ENCODE peak calls at places on chromosomes 3 and 15, in eight cellular contexts. One of them, this sample, is unnamed.

GRCh38 chr3:155426524-155427230 is 133.2 kb upstream of the STRIT1 start:
- DNase-seq in IMR-90: no peak
- DNase-seq in transverse colon: no peak
- DNase-seq in sigmoid colon: no peak
- DNase-seq in body of pancreas: no peak
- DNase-seq in uterus: no peak
- DNase-seq in HepG2: no peak
- DNase-seq in breast epithelium: no peak
- DNase-seq in this sample: no peak

GRCh38 chr15:36982441-36982840 is 117.9 kb downstream of the MEIS2 start:
- DNase-seq in IMR-90: peak; percentile 31
- DNase-seq in transverse colon: no peak
- DNase-seq in sigmoid colon: no peak
- DNase-seq in body of pancreas: no peak
- DNase-seq in uterus: no peak
- DNase-seq in HepG2: no peak
- DNase-seq in breast epithelium: no peak
- DNase-seq in this sample: no peak

GRCh38 chr3:143896486-143896885 is 48.2 kb upstream of the SLC9A9 start:
- DNase-seq in IMR-90: no peak
- DNase-seq in transverse colon: no peak
- DNase-seq in sigmoid colon: no peak
- DNase-seq in body of pancreas: no peak
- DNase-seq in uterus: no peak
- DNase-seq in HepG2: no peak
- DNase-seq in breast epithelium: no peak
- DNase-seq in this sample: no peak

GRCh38 chr3:73558399-73559075 is 66.2 kb downstream of the PDZRN3 start:
- DNase-seq in IMR-90: peak; percentile 72
- DNase-seq in transverse colon: no peak
- DNase-seq in sigmoid colon: no peak
- DNase-seq in body of pancreas: peak; percentile 25
- DNase-seq in uterus: no peak
- DNase-seq in HepG2: no peak
- DNase-seq in breast epithelium: no peak
- DNase-seq in this sample: no peak

GRCh38 chr3:44468572-44469520 is 8.6 kb downstream of the ZNF445 start:
- DNase-seq in IMR-90: peak; percentile 57
- DNase-seq in transverse colon: no peak
- DNase-seq in sigmoid colon: no peak
- DNase-seq in body of pancreas: no peak
- DNase-seq in uterus: no peak
- DNase-seq in HepG2: no peak
- DNase-seq in breast epithelium: no peak
- DNase-seq in this sample: no peak

GRCh38 chr3:157122116-157122515 is 37.8 kb downstream of the CCNL1 start:
- DNase-seq in IMR-90: peak; percentile 99
- DNase-seq in transverse colon: no peak
- DNase-seq in sigmoid colon: no peak
- DNase-seq in body of pancreas: peak; percentile 49
- DNase-seq in uterus: peak; percentile 71
- DNase-seq in HepG2: peak; percentile 43
- DNase-seq in breast epithelium: no peak
- DNase-seq in this sample: no peak

GRCh38 chr3:121735047-121735696 is 14.4 kb downstream of the GOLGB1 start:
- DNase-seq in IMR-90: peak; percentile 54
- DNase-seq in transverse colon: no peak
- DNase-seq in sigmoid colon: no peak
- DNase-seq in body of pancreas: no peak
- DNase-seq in uterus: no peak
- DNase-seq in HepG2: no peak
- DNase-seq in breast epithelium: no peak
- DNase-seq in this sample: no peak

GRCh38 chr15:59751552-59752413 is 62.7 kb upstream of the BNIP2 start:
- DNase-seq in IMR-90: no peak
- DNase-seq in transverse colon: no peak
- DNase-seq in sigmoid colon: no peak
- DNase-seq in body of pancreas: no peak
- DNase-seq in uterus: no peak
- DNase-seq in HepG2: peak; percentile 11
- DNase-seq in breast epithelium: no peak
- DNase-seq in this sample: no peak

GRCh38 chr3:14485981-14486380 is 54.2 kb downstream of the GRIP2 start:
- DNase-seq in IMR-90: no peak
- DNase-seq in transverse colon: no peak
- DNase-seq in sigmoid colon: no peak
- DNase-seq in body of pancreas: no peak
- DNase-seq in uterus: no peak
- DNase-seq in HepG2: no peak
- DNase-seq in breast epithelium: no peak
- DNase-seq in this sample: no peak

GRCh38 chr3:128408693-128409620 is 57.7 kb downstream of the DNAJB8 start:
- DNase-seq in IMR-90: no peak
- DNase-seq in transverse colon: no peak
- DNase-seq in sigmoid colon: no peak
- DNase-seq in body of pancreas: peak; percentile 75
- DNase-seq in uterus: no peak
- DNase-seq in HepG2: no peak
- DNase-seq in breast epithelium: no peak
- DNase-seq in this sample: peak; percentile 54

GRCh38 chr15:79938143-79938542 is 32.9 kb downstream of the BCL2A1 start:
- DNase-seq in IMR-90: no peak
- DNase-seq in transverse colon: no peak
- DNase-seq in sigmoid colon: no peak
- DNase-seq in body of pancreas: no peak
- DNase-seq in uterus: no peak
- DNase-seq in HepG2: no peak
- DNase-seq in breast epithelium: no peak
- DNase-seq in this sample: no peak

GRCh38 chr3:52146189-52146588 is 8.0 kb downstream of the POC1A start:
- DNase-seq in IMR-90: no peak
- DNase-seq in transverse colon: no peak
- DNase-seq in sigmoid colon: no peak
- DNase-seq in body of pancreas: no peak
- DNase-seq in uterus: no peak
- DNase-seq in HepG2: no peak
- DNase-seq in breast epithelium: no peak
- DNase-seq in this sample: no peak

GRCh38 chr3:74617786-74618185 is 3.3 kb upstream of the CNTN3 start:
- DNase-seq in IMR-90: no peak
- DNase-seq in transverse colon: no peak
- DNase-seq in sigmoid colon: no peak
- DNase-seq in body of pancreas: no peak
- DNase-seq in uterus: no peak
- DNase-seq in HepG2: no peak
- DNase-seq in breast epithelium: no peak
- DNase-seq in this sample: no peak

GRCh38 chr15:52481915-52482314 is 46.8 kb downstream of the MYO5A start:
- DNase-seq in IMR-90: peak; percentile 84
- DNase-seq in transverse colon: peak; percentile 23
- DNase-seq in sigmoid colon: no peak
- DNase-seq in body of pancreas: no peak
- DNase-seq in uterus: no peak
- DNase-seq in HepG2: no peak
- DNase-seq in breast epithelium: no peak
- DNase-seq in this sample: no peak

GRCh38 chr15:67701669-67702068 is 123.6 kb upstream of the SKOR1 start:
- DNase-seq in IMR-90: peak; percentile 64
- DNase-seq in transverse colon: no peak
- DNase-seq in sigmoid colon: no peak
- DNase-seq in body of pancreas: no peak
- DNase-seq in uterus: no peak
- DNase-seq in HepG2: no peak
- DNase-seq in breast epithelium: no peak
- DNase-seq in this sample: no peak

GRCh38 chr3:185820973-185821758 is 3.7 kb downstream of the IGF2BP2 start:
- DNase-seq in IMR-90: peak; percentile 95
- DNase-seq in transverse colon: no peak
- DNase-seq in sigmoid colon: no peak
- DNase-seq in body of pancreas: no peak
- DNase-seq in uterus: no peak
- DNase-seq in HepG2: peak; percentile 53
- DNase-seq in breast epithelium: no peak
- DNase-seq in this sample: no peak

GRCh38 chr15:70563561-70564095 is 199.7 kb downstream of the UACA start:
- DNase-seq in IMR-90: no peak
- DNase-seq in transverse colon: no peak
- DNase-seq in sigmoid colon: peak; percentile 24
- DNase-seq in body of pancreas: no peak
- DNase-seq in uterus: no peak
- DNase-seq in HepG2: no peak
- DNase-seq in breast epithelium: peak; percentile 2
- DNase-seq in this sample: no peak

GRCh38 chr3:23806322-23807160 is 786 bp downstream of the UBE2E1 start:
- DNase-seq in IMR-90: no peak
- DNase-seq in transverse colon: peak; percentile 24
- DNase-seq in sigmoid colon: peak; percentile 75
- DNase-seq in body of pancreas: peak; percentile 22
- DNase-seq in uterus: peak; percentile 42
- DNase-seq in HepG2: no peak
- DNase-seq in breast epithelium: no peak
- DNase-seq in this sample: peak; percentile 66

GRCh38 chr15:97961067-97961954 is 808 bp downstream of the ARRDC4 start:
- DNase-seq in IMR-90: peak; percentile 4
- DNase-seq in transverse colon: peak; percentile 66
- DNase-seq in sigmoid colon: peak; percentile 89
- DNase-seq in body of pancreas: peak; percentile 69
- DNase-seq in uterus: peak; percentile 60
- DNase-seq in HepG2: peak; percentile 2
- DNase-seq in breast epithelium: peak; percentile 24
- DNase-seq in this sample: peak; percentile 72

GRCh38 chr15:97959738-97960363 is 652 bp upstream of the ARRDC4 start:
- DNase-seq in IMR-90: no peak
- DNase-seq in transverse colon: peak; percentile 34
- DNase-seq in sigmoid colon: no peak
- DNase-seq in body of pancreas: no peak
- DNase-seq in uterus: no peak
- DNase-seq in HepG2: no peak
- DNase-seq in breast epithelium: no peak
- DNase-seq in this sample: no peak

GRCh38 chr15:97962263-97962662 is 1.8 kb downstream of the ARRDC4 start:
- DNase-seq in IMR-90: no peak
- DNase-seq in transverse colon: no peak
- DNase-seq in sigmoid colon: no peak
- DNase-seq in body of pancreas: no peak
- DNase-seq in uterus: no peak
- DNase-seq in HepG2: peak; percentile 35
- DNase-seq in breast epithelium: no peak
- DNase-seq in this sample: no peak

GRCh38 chr15:97963779-97964178 is 3.3 kb downstream of the ARRDC4 start:
- DNase-seq in IMR-90: no peak
- DNase-seq in transverse colon: peak; percentile 27
- DNase-seq in sigmoid colon: no peak
- DNase-seq in body of pancreas: no peak
- DNase-seq in uterus: no peak
- DNase-seq in HepG2: no peak
- DNase-seq in breast epithelium: no peak
- DNase-seq in this sample: no peak

DNA sequence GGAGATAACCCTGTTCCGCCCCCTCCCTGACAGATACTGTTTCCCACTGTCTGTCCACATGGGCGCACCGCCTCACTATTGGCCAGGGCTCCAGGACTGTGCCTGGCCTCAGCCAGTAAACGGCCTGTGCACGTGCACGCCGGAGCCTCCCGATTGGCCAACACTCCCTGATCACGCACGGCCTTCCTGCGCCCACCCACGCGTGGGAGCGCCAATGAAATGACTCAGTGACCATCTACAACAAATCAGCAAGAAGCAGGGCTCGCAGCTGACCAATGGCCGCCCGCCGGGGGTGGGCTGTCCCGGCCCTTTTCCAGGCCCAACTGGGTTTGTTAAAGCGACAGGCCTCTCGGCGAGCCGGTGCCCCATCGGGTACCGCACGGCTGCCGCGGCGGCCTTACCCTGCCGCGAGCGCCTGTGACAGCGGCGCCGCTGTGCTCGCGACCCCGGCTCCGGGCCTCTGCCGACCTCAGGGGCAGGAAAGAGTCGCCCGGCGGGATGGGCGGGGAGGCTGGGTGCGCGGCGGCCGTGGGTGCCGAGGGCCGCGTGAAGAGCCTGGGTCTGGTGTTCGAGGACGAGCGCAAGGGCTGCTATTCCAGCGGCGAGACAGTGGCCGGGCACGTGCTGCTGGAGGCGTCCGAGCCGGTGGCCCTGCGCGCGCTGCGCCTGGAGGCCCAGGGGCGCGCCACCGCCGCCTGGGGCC is at the start of gene ARRDC4:
- DNase-seq in IMR-90: peak; percentile 100
- DNase-seq in transverse colon: peak; percentile 100
- DNase-seq in sigmoid colon: peak; percentile 100
- DNase-seq in body of pancreas: peak; percentile 100
- DNase-seq in uterus: peak; percentile 100
- DNase-seq in HepG2: peak; percentile 98
- DNase-seq in breast epithelium: peak; percentile 100
- DNase-seq in this sample: peak; percentile 99
- TF ChIP-seq POLR2A in IMR-90: peak; percentile 67
- TF ChIP-seq POLR2A in transverse colon: peak; percentile 81
- TF ChIP-seq POLR2A in sigmoid colon: peak; percentile 72
- TF ChIP-seq POLR2A in body of pancreas: peak; percentile 82
- TF ChIP-seq POLR2A in uterus: peak; percentile 89
- TF ChIP-seq POLR2A in HepG2: no peak
- TF ChIP-seq POLR2A in breast epithelium: no peak
- TF ChIP-seq POLR2A in this sample: peak; percentile 64

DNA sequence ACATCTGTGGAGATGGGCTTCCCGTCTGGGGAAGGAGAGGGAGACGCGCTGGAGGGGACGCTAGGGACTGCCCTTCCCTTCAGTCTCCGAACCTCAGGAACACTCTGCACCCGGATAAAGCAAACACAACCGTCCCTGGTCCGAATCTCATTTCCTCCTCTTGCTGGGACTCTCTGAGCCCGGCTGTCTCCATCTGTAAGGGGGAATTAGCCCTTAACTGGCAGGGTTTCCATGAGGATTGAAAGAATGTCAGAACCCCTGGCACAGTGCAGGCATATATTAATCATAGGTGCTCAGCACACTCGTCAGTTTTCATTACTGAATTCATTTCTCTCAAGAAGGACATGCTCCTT is 19.1 kb upstream of the IGDCC3 start:
- DNase-seq in IMR-90: no peak
- DNase-seq in transverse colon: no peak
- DNase-seq in sigmoid colon: no peak
- DNase-seq in body of pancreas: no peak
- DNase-seq in uterus: no peak
- DNase-seq in HepG2: no peak
- DNase-seq in breast epithelium: no peak
- DNase-seq in this sample: no peak
- H3K4me3 ChIP-seq in IMR-90: no peak overlapping the region
- H3K4me3 ChIP-seq in transverse colon: no peak overlapping the region
- H3K4me3 ChIP-seq in sigmoid colon: no peak overlapping the region
- H3K4me3 ChIP-seq in body of pancreas: no peak overlapping the region
- H3K4me3 ChIP-seq in uterus: no peak overlapping the region
- H3K4me3 ChIP-seq in HepG2: no peak overlapping the region
- H3K4me3 ChIP-seq in breast epithelium: no peak overlapping the region
- H3K4me3 ChIP-seq in this sample: no peak overlapping the region

GRCh38 chr15:65885668-65886218 is 16.5 kb downstream of the RAB11A start:
- DNase-seq in IMR-90: no peak
- DNase-seq in transverse colon: no peak
- DNase-seq in sigmoid colon: no peak
- DNase-seq in body of pancreas: no peak
- DNase-seq in uterus: no peak
- DNase-seq in HepG2: no peak
- DNase-seq in breast epithelium: no peak
- DNase-seq in this sample: no peak
- H3K36me3 ChIP-seq in IMR-90: peaks cover 30% of the 10 kb centered on the region
- H3K36me3 ChIP-seq in transverse colon: peaks cover 36% of the 10 kb centered on the region
- H3K36me3 ChIP-seq in sigmoid colon: peaks cover 81% of the 10 kb centered on the region
- H3K36me3 ChIP-seq in body of pancreas: no peaks in the 10 kb centered on the region
- H3K36me3 ChIP-seq in uterus: no peaks in the 10 kb centered on the region
- H3K36me3 ChIP-seq in HepG2: peaks cover 73% of the 10 kb centered on the region
- H3K36me3 ChIP-seq in breast epithelium: peaks cover 3% of the 10 kb centered on the region
- H3K36me3 ChIP-seq in this sample: no peaks in the 10 kb centered on the region

GRCh38 chr3:9384141-9384828 is 13.1 kb upstream of the SETD5 start:
- DNase-seq in IMR-90: peak; percentile 67
- DNase-seq in transverse colon: no peak
- DNase-seq in sigmoid colon: no peak
- DNase-seq in body of pancreas: no peak
- DNase-seq in uterus: no peak
- DNase-seq in HepG2: no peak
- DNase-seq in breast epithelium: no peak
- DNase-seq in this sample: no peak
- TF ChIP-seq POLR2A in IMR-90: no peak
- TF ChIP-seq POLR2A in transverse colon: no peak
- TF ChIP-seq POLR2A in sigmoid colon: no peak
- TF ChIP-seq POLR2A in body of pancreas: no peak
- TF ChIP-seq POLR2A in uterus: no peak
- TF ChIP-seq POLR2A in HepG2: no peak
- TF ChIP-seq POLR2A in breast epithelium: no peak
- TF ChIP-seq POLR2A in this sample: no peak